ENCODE peak calls at places on chromosomes 4 and X, in four cellular contexts. P is breast epithelium, H is A549, Y is left ventricle myocardium inferior. U is an unnamed sample.

GRCh38 chrX:86148594-86148993 is 343 bp downstream of the DACH2 start:
- DNase-seq in P (no peak), H (no peak), Y (no peak), U (no peak)

GRCh38 chr4:85243857-85244256 is 231.1 kb upstream of the ARHGAP24 start:
- DNase-seq in P (no peak), H (no peak), Y (no peak), U (no peak)

GRCh38 chrX:53000447-53001208 is 42.3 kb upstream of the FAM156A start:
- DNase-seq in P (no peak), H (no peak), Y (no peak), U (no peak)

GRCh38 chrX:96590403-96590802 is 94.2 kb upstream of the DIAPH2 start:
- DNase-seq in P (no peak), H (no peak), Y (no peak), U (no peak)

GRCh38 chr4:164081801-164082200 is 587.3 kb downstream of the TMA16 start:
- DNase-seq in P (no peak), H (no peak), Y (no peak), U (no peak)

GRCh38 chr4:147318581-147318980 is 162.3 kb upstream of the EDNRA start:
- DNase-seq in P (no peak), H (no peak), Y (no peak), U (no peak)

GRCh38 chr4:73018595-73018994 is 50.9 kb downstream of the COX18 start:
- DNase-seq in P (no peak), H (no peak), Y (no peak), U (no peak)

GRCh38 chr4:107379054-107379869 is 340.8 kb downstream of the PAPSS1 start:
- DNase-seq in P (no peak), H (no peak), Y (no peak), U (peak; percentile 23)

GRCh38 chr4:126956192-126956897 is 676.4 kb upstream of the INTU start:
- DNase-seq in P (no peak), H (no peak), Y (no peak), U (no peak)

GRCh38 chrX:69317721-69318120 is 152.5 kb upstream of the PJA1 start:
- DNase-seq in P (no peak), H (no peak), Y (no peak), U (no peak)

GRCh38 chrX:141641138-141641537 is 51.6 kb downstream of the SPANXA2 start:
- DNase-seq in P (no peak), H (no peak), Y (no peak), U (no peak)

GRCh38 chr4:86243750-86244149 is 116.1 kb downstream of the MAPK10 start:
- DNase-seq in P (no peak), H (no peak), Y (no peak), U (no peak)

GRCh38 chr4:577499-578450 is 1.7 kb upstream of the TMEM271 start:
- DNase-seq in P (no peak), H (no peak), Y (no peak), U (no peak)

GRCh38 chr4:87268401-87268800 is 48.0 kb upstream of the KLHL8 start:
- DNase-seq in P (no peak), H (no peak), Y (no peak), U (no peak)

GRCh38 chrX:53074987-53075386 is 7.2 kb upstream of the TSPYL2 start:
- DNase-seq in P (no peak), H (no peak), Y (no peak), U (no peak)

GRCh38 chr4:15443770-15444169 is 15.9 kb downstream of the C1QTNF7 start:
- DNase-seq in P (no peak), H (no peak), Y (no peak), U (no peak)

GRCh38 chr4:30396772-30397475 is 323.2 kb upstream of the PCDH7 start:
- DNase-seq in P (no peak), H (no peak), Y (no peak), U (no peak)

GRCh38 chr4:27861381-27861787 is 1000.7 kb downstream of the STIM2 start:
- DNase-seq in P (no peak), H (no peak), Y (no peak), U (no peak)

GRCh38 chrX:39163585-39163984 is 362.3 kb downstream of the MID1IP1 start:
- DNase-seq in P (no peak), H (no peak), Y (no peak), U (no peak)

GRCh38 chr4:108370291-108370690 is 201.6 kb upstream of the LEF1 start:
- DNase-seq in P (no peak), H (no peak), Y (no peak), U (no peak)

GRCh38 chrX:71619193-71619592 is 882 bp upstream of the CXCR3 start:
- DNase-seq in P (no peak), H (no peak), Y (no peak), U (no peak)

GRCh38 chr4:105059337-105059736 is 87.3 kb upstream of the TET2 start:
- DNase-seq in P (no peak), H (no peak), Y (no peak), U (no peak)

GRCh38 chrX:18173494-18174180 is 47.0 kb downstream of the BEND2 start:
- DNase-seq in P (no peak), H (no peak), Y (peak; percentile 38), U (no peak)

GRCh38 chrX:3939967-3940610 is 226.6 kb upstream of the PRKX start:
- DNase-seq in P (peak; percentile 32), H (no peak), Y (no peak), U (no peak)

GRCh38 chr4:48944252-48944651 is 37.7 kb upstream of the OCIAD2 start:
- DNase-seq in P (no peak), H (peak; percentile 15), Y (no peak), U (peak; percentile 10)

GRCh38 chr4:139676365-139676764 is 10.7 kb downstream of the MGST2 start:
- DNase-seq in P (no peak), H (no peak), Y (no peak), U (no peak)

GRCh38 chrX:12954376-12954775 is 20.5 kb upstream of the TMSB4X start:
- DNase-seq in P (no peak), H (no peak), Y (no peak), U (no peak)
- H3K4me3 ChIP-seq in P (no peak overlapping the region), H (no peak overlapping the region), Y (no peak overlapping the region), U (no peak overlapping the region)

GRCh38 chr4:57085278-57085677 is 24.9 kb downstream of the IGFBP7 start:
- DNase-seq in P (no peak), H (no peak), Y (no peak), U (no peak)

GRCh38 chr4:57080781-57081650 is 29.2 kb downstream of the IGFBP7 start:
- DNase-seq in P (no peak), H (no peak), Y (no peak), U (peak; percentile 97)

GRCh38 chr4:57084360-57084759 is 25.8 kb downstream of the IGFBP7 start:
- DNase-seq in P (no peak), H (no peak), Y (no peak), U (no peak)

GRCh38 chr4:57081651-57082349 is 28.4 kb downstream of the IGFBP7 start:
- DNase-seq in P (no peak), H (no peak), Y (no peak), U (no peak)

GRCh38 chr4:57083107-57083506 is 27.1 kb downstream of the IGFBP7 start:
- DNase-seq in P (no peak), H (no peak), Y (no peak), U (no peak)
- H3K4me1 ChIP-seq in P (no peaks in the 10 kb centered on the region), H (peaks cover 64% of the 10 kb centered on the region), Y (peaks cover 86% of the 10 kb centered on the region), U (peaks cover 66% of the 10 kb centered on the region)

DNA sequence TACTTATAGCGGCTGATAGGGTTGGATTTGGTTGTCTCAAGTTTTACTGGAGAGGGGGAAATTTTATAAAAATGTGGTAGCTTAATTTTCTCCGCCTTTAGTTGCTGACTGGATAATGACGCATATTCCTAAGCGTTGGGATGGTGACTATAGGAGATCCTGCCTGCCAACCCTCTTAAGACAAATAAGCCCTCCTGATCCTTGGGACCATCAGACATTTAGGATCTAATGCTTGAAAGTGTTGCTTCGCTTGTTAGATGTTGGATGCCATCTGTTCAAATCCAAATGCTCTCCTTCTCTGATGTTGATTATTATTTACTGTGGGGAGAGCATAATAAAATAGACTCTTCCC is 2.2 kb downstream of the RAPGEF2 start:
- DNase-seq in P (no peak), H (no peak), Y (no peak), U (no peak)
- H3K4me3 ChIP-seq in P (peak overlapping the region; percentile 97), H (peak overlapping the region; percentile 86), Y (peak overlapping the region; percentile 96), U (peak overlapping the region; percentile 92)

DNA sequence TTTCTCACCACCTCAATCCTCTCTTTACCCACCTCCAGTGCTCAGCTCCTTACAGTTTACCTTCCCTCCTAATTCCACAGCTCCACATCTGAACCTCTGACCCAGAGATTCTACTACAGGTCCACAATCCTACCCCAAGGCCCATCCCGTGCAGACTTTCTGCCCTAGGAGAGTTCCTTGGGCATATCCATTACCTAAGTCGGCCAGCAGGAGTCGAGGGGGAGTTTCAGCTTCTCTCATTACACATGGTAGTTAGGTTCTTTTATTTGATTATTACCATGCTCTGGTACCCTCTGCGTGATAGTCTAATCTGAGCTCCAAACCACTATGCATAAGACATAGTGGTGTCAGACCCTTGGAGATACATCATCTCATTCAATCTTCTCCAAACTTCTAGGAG is 117.9 kb downstream of the SH3RF1 start:
- DNase-seq in P (no peak), H (no peak), Y (no peak), U (no peak)
- H3K4me1 ChIP-seq in P (no peaks in the 10 kb centered on the region), H (peaks cover 23% of the 10 kb centered on the region), Y (peaks cover 6% of the 10 kb centered on the region), U (peaks cover 9% of the 10 kb centered on the region)

U was measured in SJSA1.